ENCODE peak calls at places on chromosomes 1 and 21, in five cellular contexts. One of them, this sample, is unnamed.

GRCh38 chr1:235093685-235094592 is 34.7 kb downstream of the TOMM20 start:
- DNase-seq in NB4: peak
- DNase-seq in adrenal gland: peak
- DNase-seq in A549: peak
- DNase-seq in IMR-90: peak
- DNase-seq in this sample: no peak

GRCh38 chr1:215287362-215287761 is 204.8 kb downstream of the KCNK2 start:
- DNase-seq in NB4: no peak
- DNase-seq in adrenal gland: no peak
- DNase-seq in A549: no peak
- DNase-seq in IMR-90: peak
- DNase-seq in this sample: no peak

GRCh38 chr1:248872752-248873408 is 14.0 kb upstream of the ZNF692 start:
- DNase-seq in NB4: peak
- DNase-seq in adrenal gland: peak
- DNase-seq in A549: peak
- DNase-seq in IMR-90: peak
- DNase-seq in this sample: no peak

GRCh38 chr1:36652586-36652985 is 169.9 kb upstream of the CSF3R start:
- DNase-seq in NB4: peak
- DNase-seq in adrenal gland: no peak
- DNase-seq in A549: no peak
- DNase-seq in IMR-90: no peak
- DNase-seq in this sample: no peak

GRCh38 chr1:173269490-173270230 is 62.5 kb upstream of the TNFSF4 start:
- DNase-seq in NB4: no peak
- DNase-seq in adrenal gland: no peak
- DNase-seq in A549: peak
- DNase-seq in IMR-90: peak
- DNase-seq in this sample: no peak

GRCh38 chr1:29279896-29280779 is 43.8 kb downstream of the PTPRU start:
- DNase-seq in NB4: no peak
- DNase-seq in adrenal gland: no peak
- DNase-seq in A549: no peak
- DNase-seq in IMR-90: peak
- DNase-seq in this sample: no peak

GRCh38 chr1:10909697-10910489 is 102.6 kb upstream of the TARDBP start:
- DNase-seq in NB4: peak
- DNase-seq in adrenal gland: peak
- DNase-seq in A549: peak
- DNase-seq in IMR-90: no peak
- DNase-seq in this sample: no peak

GRCh38 chr21:19874521-19874920 is 1123.7 kb upstream of the NCAM2 start:
- DNase-seq in NB4: no peak
- DNase-seq in adrenal gland: no peak
- DNase-seq in A549: no peak
- DNase-seq in IMR-90: no peak
- DNase-seq in this sample: no peak

GRCh38 chr1:218371927-218372672 is 27.0 kb downstream of the TGFB2 start:
- DNase-seq in NB4: no peak
- DNase-seq in adrenal gland: no peak
- DNase-seq in A549: no peak
- DNase-seq in IMR-90: peak
- DNase-seq in this sample: no peak

GRCh38 chr21:35256468-35256988 is 207.4 kb upstream of the RUNX1 start:
- DNase-seq in NB4: no peak
- DNase-seq in adrenal gland: peak
- DNase-seq in A549: peak
- DNase-seq in IMR-90: peak
- DNase-seq in this sample: no peak

GRCh38 chr21:38726482-38726881 is 79.2 kb upstream of the ETS2 start:
- DNase-seq in NB4: no peak
- DNase-seq in adrenal gland: no peak
- DNase-seq in A549: no peak
- DNase-seq in IMR-90: no peak
- DNase-seq in this sample: no peak

GRCh38 chr1:159799446-159799985 is 2.6 kb upstream of the FCRL6 start:
- DNase-seq in NB4: no peak
- DNase-seq in adrenal gland: no peak
- DNase-seq in A549: no peak
- DNase-seq in IMR-90: no peak
- DNase-seq in this sample: no peak

GRCh38 chr1:158496379-158496778 is 24.4 kb downstream of the OR10R2 start:
- DNase-seq in NB4: peak
- DNase-seq in adrenal gland: no peak
- DNase-seq in A549: no peak
- DNase-seq in IMR-90: no peak
- DNase-seq in this sample: no peak

GRCh38 chr1:236016083-236016482 is 48.8 kb downstream of the NID1 start:
- DNase-seq in NB4: no peak
- DNase-seq in adrenal gland: peak
- DNase-seq in A549: no peak
- DNase-seq in IMR-90: peak
- DNase-seq in this sample: no peak

GRCh38 chr1:166039805-166040204 is 127.0 kb downstream of the FAM78B start:
- DNase-seq in NB4: no peak
- DNase-seq in adrenal gland: no peak
- DNase-seq in A549: no peak
- DNase-seq in IMR-90: no peak
- DNase-seq in this sample: no peak

GRCh38 chr21:43343992-43344886 is 82.7 kb downstream of the SIK1 start:
- DNase-seq in NB4: no peak
- DNase-seq in adrenal gland: no peak
- DNase-seq in A549: peak
- DNase-seq in IMR-90: no peak
- DNase-seq in this sample: no peak

GRCh38 chr21:14815001-14815400 is 249.8 kb downstream of the NRIP1 start:
- DNase-seq in NB4: no peak
- DNase-seq in adrenal gland: no peak
- DNase-seq in A549: no peak
- DNase-seq in IMR-90: no peak
- DNase-seq in this sample: no peak

GRCh38 chr1:204726478-204726877 is 40.9 kb upstream of the LRRN2 start:
- DNase-seq in NB4: no peak
- DNase-seq in adrenal gland: no peak
- DNase-seq in A549: peak
- DNase-seq in IMR-90: peak
- DNase-seq in this sample: no peak

GRCh38 chr21:25329227-25329626 is 278.1 kb downstream of the MRPL39 start:
- DNase-seq in NB4: no peak
- DNase-seq in adrenal gland: no peak
- DNase-seq in A549: no peak
- DNase-seq in IMR-90: peak
- DNase-seq in this sample: no peak

GRCh38 chr1:7292033-7292681 is 478.9 kb upstream of the VAMP3 start:
- DNase-seq in NB4: no peak
- DNase-seq in adrenal gland: no peak
- DNase-seq in A549: no peak
- DNase-seq in IMR-90: no peak
- DNase-seq in this sample: no peak

GRCh38 chr21:15932681-15933200 is 203.0 kb downstream of the USP25 start:
- DNase-seq in NB4: no peak
- DNase-seq in adrenal gland: no peak
- DNase-seq in A549: no peak
- DNase-seq in IMR-90: no peak
- DNase-seq in this sample: no peak

GRCh38 chr1:168725060-168725459 is 3.9 kb downstream of the DPT start:
- DNase-seq in NB4: no peak
- DNase-seq in adrenal gland: no peak
- DNase-seq in A549: no peak
- DNase-seq in IMR-90: no peak
- DNase-seq in this sample: no peak

GRCh38 chr1:94304553-94304952 is 67.2 kb upstream of the ARHGAP29 start:
- DNase-seq in NB4: no peak
- DNase-seq in adrenal gland: no peak
- DNase-seq in A549: no peak
- DNase-seq in IMR-90: no peak
- DNase-seq in this sample: no peak

GRCh38 chr1:225766967-225767413 is 10.6 kb upstream of the SRP9 start:
- DNase-seq in NB4: no peak
- DNase-seq in adrenal gland: peak
- DNase-seq in A549: no peak
- DNase-seq in IMR-90: peak
- DNase-seq in this sample: no peak

GRCh38 chr1:59692591-59692990 is 122.2 kb upstream of the HOOK1 start:
- DNase-seq in NB4: peak
- DNase-seq in adrenal gland: no peak
- DNase-seq in A549: no peak
- DNase-seq in IMR-90: peak
- DNase-seq in this sample: no peak

GRCh38 chr1:112312315-112312714 is 83.7 kb upstream of the CTTNBP2NL start:
- DNase-seq in NB4: peak
- DNase-seq in adrenal gland: no peak
- DNase-seq in A549: no peak
- DNase-seq in IMR-90: no peak
- DNase-seq in this sample: no peak

GRCh38 chr1:221031890-221032222 is 152.6 kb downstream of the HLX start:
- DNase-seq in NB4: no peak
- DNase-seq in adrenal gland: no peak
- DNase-seq in A549: no peak
- DNase-seq in IMR-90: peak
- DNase-seq in this sample: no peak

GRCh38 chr1:115829947-115830346 is 11.0 kb downstream of the NHLH2 start:
- DNase-seq in NB4: peak
- DNase-seq in adrenal gland: no peak
- DNase-seq in A549: no peak
- DNase-seq in IMR-90: no peak
- DNase-seq in this sample: no peak

GRCh38 chr1:226939439-226940028 is 560 bp upstream of the COQ8A start:
- DNase-seq in NB4: no peak
- DNase-seq in adrenal gland: peak
- DNase-seq in A549: peak
- DNase-seq in IMR-90: no peak
- DNase-seq in this sample: no peak

GRCh38 chr1:28779751-28780150 is 32.2 kb upstream of the OPRD1 start:
- DNase-seq in NB4: no peak
- DNase-seq in adrenal gland: no peak
- DNase-seq in A549: no peak
- DNase-seq in IMR-90: no peak
- DNase-seq in this sample: no peak

GRCh38 chr1:68229927-68230812 is 2.2 kb downstream of the WLS start:
- DNase-seq in NB4: no peak
- DNase-seq in adrenal gland: peak
- DNase-seq in A549: no peak
- DNase-seq in IMR-90: peak
- DNase-seq in this sample: no peak

GRCh38 chr1:243712890-243713425 is 137.1 kb downstream of the AKT3 start:
- DNase-seq in NB4: peak
- DNase-seq in adrenal gland: no peak
- DNase-seq in A549: no peak
- DNase-seq in IMR-90: peak
- DNase-seq in this sample: no peak

GRCh38 chr1:212506666-212507065 is 73.9 kb downstream of the NENF start:
- DNase-seq in NB4: no peak
- DNase-seq in adrenal gland: no peak
- DNase-seq in A549: no peak
- DNase-seq in IMR-90: no peak
- DNase-seq in this sample: no peak

GRCh38 chr1:96060621-96061020 is 661.0 kb upstream of the PTBP2 start:
- DNase-seq in NB4: no peak
- DNase-seq in adrenal gland: no peak
- DNase-seq in A549: no peak
- DNase-seq in IMR-90: no peak
- DNase-seq in this sample: no peak

DNA sequence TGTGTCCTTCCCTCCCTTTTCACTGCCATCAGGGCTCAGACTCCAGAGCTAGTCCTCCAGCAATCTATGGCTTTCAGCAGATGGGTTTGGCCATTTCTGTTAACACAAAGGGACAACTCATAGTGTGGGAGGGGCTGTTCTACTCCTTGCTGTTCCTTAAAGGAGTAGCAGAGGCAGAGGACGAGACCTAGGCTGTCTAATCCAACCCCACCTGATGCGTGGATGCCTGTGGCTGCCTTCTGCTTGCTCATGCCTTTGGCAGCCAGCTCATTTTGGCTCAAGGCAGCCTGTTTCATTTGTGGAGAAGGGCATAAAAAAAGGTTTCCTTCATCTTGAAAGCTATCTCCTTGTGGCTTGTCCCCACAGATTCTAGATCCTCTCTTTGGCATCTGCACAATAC is 27.0 kb downstream of the MFSD2A start:
- DNase-seq in NB4: no peak
- DNase-seq in adrenal gland: no peak
- DNase-seq in A549: no peak
- DNase-seq in IMR-90: peak
- DNase-seq in this sample: no peak
- TF ChIP-seq POLR2A in NB4: no peak
- TF ChIP-seq POLR2A in adrenal gland: no peak
- TF ChIP-seq POLR2A in A549: no peak
- TF ChIP-seq POLR2A in IMR-90: no peak
- TF ChIP-seq POLR2A in this sample: no peak

GRCh38 chr1:117038236-117038635 is 21.9 kb upstream of the TTF2 start:
- DNase-seq in NB4: no peak
- DNase-seq in adrenal gland: no peak
- DNase-seq in A549: no peak
- DNase-seq in IMR-90: no peak
- DNase-seq in this sample: no peak
- TF ChIP-seq CTCF in NB4: no peak
- TF ChIP-seq CTCF in adrenal gland: no peak
- TF ChIP-seq CTCF in A549: no peak
- TF ChIP-seq CTCF in IMR-90: no peak
- TF ChIP-seq CTCF in this sample: no peak

GRCh38 chr1:150976879-150977694 is 2.5 kb upstream of the CERS2 start:
- DNase-seq in NB4: peak
- DNase-seq in adrenal gland: peak
- DNase-seq in A549: peak
- DNase-seq in IMR-90: no peak
- DNase-seq in this sample: peak
- TF ChIP-seq POLR2A in NB4: peak
- TF ChIP-seq POLR2A in adrenal gland: peak
- TF ChIP-seq POLR2A in A549: peak
- TF ChIP-seq POLR2A in IMR-90: no peak
- TF ChIP-seq POLR2A in this sample: no peak

GRCh38 chr1:1264026-1264425 is 9.6 kb downstream of the UBE2J2 start:
- DNase-seq in NB4: no peak
- DNase-seq in adrenal gland: no peak
- DNase-seq in A549: no peak
- DNase-seq in IMR-90: peak
- DNase-seq in this sample: no peak
- TF ChIP-seq CTCF in NB4: no peak
- TF ChIP-seq CTCF in adrenal gland: no peak
- TF ChIP-seq CTCF in A549: no peak
- TF ChIP-seq CTCF in IMR-90: no peak
- TF ChIP-seq CTCF in this sample: no peak